ENCODE peak calls at places on chromosomes 1 and 21, in five cellular contexts. One of them, this sample, is unnamed.
A peak's percentile ranks its signal among the peaks of the same experiment; 100 is the strongest.

GRCh38 chr1:94045465-94046056 is 75.4 kb downstream of the ABCA4 start:
- DNase-seq in GM12891: peak; percentile 30
- DNase-seq in GM12878: no peak
- DNase-seq in K562: peak; percentile 68
- DNase-seq in HepG2: peak; percentile 83
- DNase-seq in this sample: no peak

GRCh38 chr1:218982482-218982881 is 191.2 kb upstream of the LYPLAL1 start:
- DNase-seq in GM12891: no peak
- DNase-seq in GM12878: no peak
- DNase-seq in K562: no peak
- DNase-seq in HepG2: no peak
- DNase-seq in this sample: no peak

GRCh38 chr1:31145581-31146117 is 80.1 kb upstream of the PUM1 start:
- DNase-seq in GM12891: no peak
- DNase-seq in GM12878: no peak
- DNase-seq in K562: no peak
- DNase-seq in HepG2: no peak
- DNase-seq in this sample: no peak

GRCh38 chr1:109213824-109214693 is at the start of gene SARS1:
- DNase-seq in GM12891: peak; percentile 82
- DNase-seq in GM12878: peak; percentile 62
- DNase-seq in K562: peak; percentile 96
- DNase-seq in HepG2: peak; percentile 76
- DNase-seq in this sample: peak; percentile 82

GRCh38 chr1:233704125-233704881 is 90.4 kb downstream of the KCNK1 start:
- DNase-seq in GM12891: no peak
- DNase-seq in GM12878: no peak
- DNase-seq in K562: peak; percentile 30
- DNase-seq in HepG2: no peak
- DNase-seq in this sample: no peak

GRCh38 chr1:94734963-94735899 is 84.9 kb upstream of the SLC44A3 start:
- DNase-seq in GM12891: no peak
- DNase-seq in GM12878: no peak
- DNase-seq in K562: peak; percentile 20
- DNase-seq in HepG2: no peak
- DNase-seq in this sample: no peak

GRCh38 chr1:52877554-52877953 is 35.0 kb downstream of the ZYG11A start:
- DNase-seq in GM12891: no peak
- DNase-seq in GM12878: no peak
- DNase-seq in K562: no peak
- DNase-seq in HepG2: no peak
- DNase-seq in this sample: no peak

GRCh38 chr1:67626495-67627235 is 58.3 kb upstream of the GADD45A start:
- DNase-seq in GM12891: no peak
- DNase-seq in GM12878: no peak
- DNase-seq in K562: no peak
- DNase-seq in HepG2: no peak
- DNase-seq in this sample: no peak

GRCh38 chr21:41254090-41254700 is 62.4 kb upstream of the FAM3B start:
- DNase-seq in GM12891: no peak
- DNase-seq in GM12878: no peak
- DNase-seq in K562: no peak
- DNase-seq in HepG2: no peak
- DNase-seq in this sample: no peak

GRCh38 chr1:202160377-202160940 is at the start of gene PTPN7:
- DNase-seq in GM12891: peak; percentile 54
- DNase-seq in GM12878: peak; percentile 48
- DNase-seq in K562: peak; percentile 75
- DNase-seq in HepG2: no peak
- DNase-seq in this sample: peak; percentile 72

GRCh38 chr1:181106022-181106312 is 17.5 kb downstream of the IER5 start:
- DNase-seq in GM12891: no peak
- DNase-seq in GM12878: no peak
- DNase-seq in K562: no peak
- DNase-seq in HepG2: no peak
- DNase-seq in this sample: no peak

GRCh38 chr1:39393645-39394044 is 97.8 kb upstream of the BMP8A start:
- DNase-seq in GM12891: no peak
- DNase-seq in GM12878: no peak
- DNase-seq in K562: no peak
- DNase-seq in HepG2: no peak
- DNase-seq in this sample: no peak

GRCh38 chr1:11376981-11377583 is 101.9 kb upstream of the DISP3 start:
- DNase-seq in GM12891: no peak
- DNase-seq in GM12878: no peak
- DNase-seq in K562: no peak
- DNase-seq in HepG2: no peak
- DNase-seq in this sample: no peak

GRCh38 chr1:228099331-228099732 is 3.8 kb downstream of the C1orf35 start:
- DNase-seq in GM12891: no peak
- DNase-seq in GM12878: no peak
- DNase-seq in K562: no peak
- DNase-seq in HepG2: no peak
- DNase-seq in this sample: no peak

GRCh38 chr1:200075522-200075921 is 48.0 kb downstream of the NR5A2 start:
- DNase-seq in GM12891: no peak
- DNase-seq in GM12878: no peak
- DNase-seq in K562: no peak
- DNase-seq in HepG2: no peak
- DNase-seq in this sample: no peak

GRCh38 chr1:30274937-30275621 is 448.3 kb downstream of the MATN1 start:
- DNase-seq in GM12891: no peak
- DNase-seq in GM12878: no peak
- DNase-seq in K562: no peak
- DNase-seq in HepG2: no peak
- DNase-seq in this sample: no peak

GRCh38 chr1:203512830-203513578 is 19.1 kb downstream of the OPTC start:
- DNase-seq in GM12891: peak; percentile 41
- DNase-seq in GM12878: no peak
- DNase-seq in K562: peak; percentile 20
- DNase-seq in HepG2: peak; percentile 21
- DNase-seq in this sample: peak; percentile 33

GRCh38 chr1:38772953-38773352 is 86.6 kb downstream of the RRAGC start:
- DNase-seq in GM12891: no peak
- DNase-seq in GM12878: no peak
- DNase-seq in K562: no peak
- DNase-seq in HepG2: no peak
- DNase-seq in this sample: no peak

GRCh38 chr1:6967431-6968079 is 182.3 kb downstream of the CAMTA1 start:
- DNase-seq in GM12891: no peak
- DNase-seq in GM12878: no peak
- DNase-seq in K562: no peak
- DNase-seq in HepG2: no peak
- DNase-seq in this sample: no peak

GRCh38 chr1:156689035-156689959 is 12.1 kb upstream of the NES start:
- DNase-seq in GM12891: peak; percentile 82
- DNase-seq in GM12878: no peak
- DNase-seq in K562: peak; percentile 90
- DNase-seq in HepG2: peak; percentile 75
- DNase-seq in this sample: peak; percentile 86

GRCh38 chr1:168260393-168260792 is 20.3 kb upstream of the TBX19 start:
- DNase-seq in GM12891: no peak
- DNase-seq in GM12878: no peak
- DNase-seq in K562: no peak
- DNase-seq in HepG2: no peak
- DNase-seq in this sample: no peak

GRCh38 chr21:25898671-25899070 is 163.9 kb downstream of the GABPA start:
- DNase-seq in GM12891: no peak
- DNase-seq in GM12878: no peak
- DNase-seq in K562: no peak
- DNase-seq in HepG2: no peak
- DNase-seq in this sample: no peak

DNA sequence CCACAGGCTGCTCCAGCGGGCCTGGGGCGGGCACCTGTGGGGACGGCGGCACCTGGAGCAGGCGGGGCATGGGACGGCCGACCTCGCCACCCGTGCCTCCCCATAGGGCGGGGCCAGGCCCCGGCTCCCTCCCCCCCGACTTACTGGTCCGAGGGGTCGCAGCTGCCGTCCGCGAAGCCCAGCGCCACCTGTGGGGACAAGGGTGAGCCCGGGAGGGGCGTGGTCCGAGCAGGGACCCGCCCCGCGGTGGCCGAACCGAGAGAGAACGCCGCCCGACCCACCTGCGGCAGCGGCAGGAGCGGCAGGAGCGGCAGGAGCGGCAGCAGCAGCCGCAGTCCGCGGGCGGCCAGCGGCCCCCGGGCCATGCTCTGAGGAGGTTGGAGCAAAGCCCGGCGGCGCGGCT is at the start of gene TMEM52:
- DNase-seq in GM12891: no peak
- DNase-seq in GM12878: no peak
- DNase-seq in K562: no peak
- DNase-seq in HepG2: no peak
- DNase-seq in this sample: no peak
- TF ChIP-seq POLR2A in GM12891: no peak
- TF ChIP-seq POLR2A in GM12878: no peak
- TF ChIP-seq POLR2A in K562: peak; percentile 75
- TF ChIP-seq POLR2A in HepG2: peak; percentile 71
- TF ChIP-seq POLR2A in this sample: no peak

GRCh38 chr1:55694297-55694696 is 479.1 kb upstream of the USP24 start:
- DNase-seq in GM12891: no peak
- DNase-seq in GM12878: no peak
- DNase-seq in K562: no peak
- DNase-seq in HepG2: no peak
- DNase-seq in this sample: no peak

GRCh38 chr1:55695151-55695550 is 480.0 kb upstream of the USP24 start:
- DNase-seq in GM12891: no peak
- DNase-seq in GM12878: no peak
- DNase-seq in K562: no peak
- DNase-seq in HepG2: no peak
- DNase-seq in this sample: no peak

GRCh38 chr1:55695553-55695952 is 480.4 kb upstream of the USP24 start:
- DNase-seq in GM12891: no peak
- DNase-seq in GM12878: no peak
- DNase-seq in K562: no peak
- DNase-seq in HepG2: no peak
- DNase-seq in this sample: no peak

GRCh38 chr1:55696891-55697290 is 481.7 kb upstream of the USP24 start:
- DNase-seq in GM12891: no peak
- DNase-seq in GM12878: no peak
- DNase-seq in K562: no peak
- DNase-seq in HepG2: no peak
- DNase-seq in this sample: no peak

DNA sequence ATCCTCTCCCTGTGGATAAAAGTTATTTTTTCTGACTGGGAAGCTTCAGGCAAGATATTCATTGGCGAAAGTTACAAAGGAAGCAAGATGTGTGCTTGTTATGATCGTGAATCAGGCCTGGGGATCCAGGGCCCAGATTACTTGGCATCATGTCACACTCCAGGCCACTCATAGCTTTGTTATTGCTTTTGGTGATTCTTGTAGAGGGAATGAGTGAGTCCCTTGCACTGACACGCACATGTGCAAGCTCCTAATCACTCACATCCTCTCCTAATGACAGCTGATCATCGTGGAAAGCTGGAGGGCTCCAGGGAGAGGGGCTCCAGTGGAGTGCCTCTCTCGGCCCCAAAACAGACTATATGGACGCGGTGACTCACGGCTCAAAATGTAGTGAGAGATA is 481.0 kb upstream of the USP24 start:
- DNase-seq in GM12891: no peak
- DNase-seq in GM12878: no peak
- DNase-seq in K562: no peak
- DNase-seq in HepG2: no peak
- DNase-seq in this sample: no peak
- TF ChIP-seq TAF1 in GM12891: no peak
- TF ChIP-seq TAF1 in GM12878: no peak
- TF ChIP-seq TAF1 in K562: no peak
- TF ChIP-seq TAF1 in HepG2: no peak
- TF ChIP-seq TAF1 in this sample: no peak

GRCh38 chr21:34596561-34597271 is 18.2 kb downstream of the RCAN1 start:
- DNase-seq in GM12891: no peak
- DNase-seq in GM12878: no peak
- DNase-seq in K562: no peak
- DNase-seq in HepG2: no peak
- DNase-seq in this sample: no peak

GRCh38 chr21:34593954-34594531 is 20.9 kb downstream of the RCAN1 start:
- DNase-seq in GM12891: no peak
- DNase-seq in GM12878: no peak
- DNase-seq in K562: no peak
- DNase-seq in HepG2: no peak
- DNase-seq in this sample: no peak

GRCh38 chr21:34593423-34593822 is 21.5 kb downstream of the RCAN1 start:
- DNase-seq in GM12891: no peak
- DNase-seq in GM12878: no peak
- DNase-seq in K562: no peak
- DNase-seq in HepG2: no peak
- DNase-seq in this sample: no peak

GRCh38 chr21:34594566-34595234 is 20.2 kb downstream of the RCAN1 start:
- DNase-seq in GM12891: no peak
- DNase-seq in GM12878: no peak
- DNase-seq in K562: no peak
- DNase-seq in HepG2: no peak
- DNase-seq in this sample: no peak

DNA sequence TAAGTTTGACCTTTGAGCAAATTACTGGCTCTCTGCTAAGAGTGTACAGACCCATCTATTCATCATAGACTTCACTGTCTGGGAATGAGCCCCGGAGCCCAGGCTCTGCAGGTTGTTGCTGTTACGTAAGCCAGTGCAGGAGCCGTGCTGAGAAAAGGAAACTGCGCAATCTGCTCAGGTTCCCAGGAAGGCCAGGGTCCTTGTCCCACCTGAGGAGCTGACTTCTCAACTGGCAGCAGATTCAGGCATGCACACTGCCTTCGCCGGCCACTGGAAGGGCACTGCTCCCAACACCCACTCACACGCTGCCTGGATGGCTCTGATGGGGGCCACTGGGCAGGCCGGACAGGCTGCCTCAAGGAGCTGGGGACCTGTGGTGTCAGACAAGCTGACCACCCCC is 19.5 kb downstream of the RCAN1 start:
- DNase-seq in GM12891: no peak
- DNase-seq in GM12878: no peak
- DNase-seq in K562: no peak
- DNase-seq in HepG2: peak; percentile 57
- DNase-seq in this sample: no peak
- TF ChIP-seq POLR2A in GM12891: no peak
- TF ChIP-seq POLR2A in GM12878: no peak
- TF ChIP-seq POLR2A in K562: no peak
- TF ChIP-seq POLR2A in HepG2: no peak
- TF ChIP-seq POLR2A in this sample: no peak

DNA sequence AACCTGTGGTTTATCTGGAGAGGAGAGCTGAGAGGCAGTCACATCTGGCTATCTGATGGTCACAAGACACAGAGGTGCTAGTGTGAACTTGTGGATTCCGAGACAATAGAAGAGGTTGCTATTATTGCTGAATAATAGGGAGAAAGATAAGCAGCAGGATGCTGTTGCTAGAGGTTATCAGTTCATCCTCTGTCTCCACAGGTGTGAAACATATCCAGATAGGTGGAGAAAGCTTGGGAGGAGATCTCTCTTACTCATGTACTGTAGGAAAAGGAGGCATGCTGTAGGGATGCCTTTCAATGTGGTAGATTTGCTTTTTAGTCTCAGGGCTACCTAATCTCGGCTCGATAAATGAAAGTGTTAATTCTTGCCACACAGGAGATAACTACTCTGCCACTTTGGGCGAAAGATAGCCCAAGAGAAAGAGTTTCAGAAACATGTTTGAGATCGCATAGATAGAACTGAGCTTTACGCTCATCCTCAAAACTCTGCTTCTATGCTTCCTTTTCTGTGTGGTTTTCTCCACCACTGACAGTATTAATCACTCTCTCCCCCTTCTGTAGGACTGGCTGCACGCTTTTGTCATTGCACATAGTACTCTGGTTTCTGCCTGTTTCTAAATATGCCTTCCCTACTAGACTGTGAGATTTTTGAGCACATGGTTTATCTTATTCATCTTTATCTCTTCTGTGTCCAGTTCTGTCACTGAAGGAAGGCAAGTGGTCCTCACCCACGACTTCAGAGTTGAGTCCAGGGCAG is 36.7 kb upstream of the PLXNA2 start:
- DNase-seq in GM12891: no peak
- DNase-seq in GM12878: no peak
- DNase-seq in K562: no peak
- DNase-seq in HepG2: no peak
- DNase-seq in this sample: no peak
- TF ChIP-seq TAF1 in GM12891: no peak
- TF ChIP-seq TAF1 in GM12878: no peak
- TF ChIP-seq TAF1 in K562: no peak
- TF ChIP-seq TAF1 in HepG2: no peak
- TF ChIP-seq TAF1 in this sample: no peak

This sample was measured in GM12892.